ENCODE peak calls at places on chromosome 20, in eight cellular contexts. One of them, this sample, is unnamed.

GRCh38 chr20:53040678-53041674 is 68.8 kb downstream of the TSHZ2 start:
- DNase-seq in CD8-positive, alpha-beta T cell: no peak
- DNase-seq in IMR-90: no peak
- DNase-seq in tibial artery: peak; percentile 52
- DNase-seq in HL-60: no peak
- DNase-seq in GM12878: no peak
- DNase-seq in neural progenitor cell: no peak
- DNase-seq in CD4-positive, alpha-beta T cell: no peak
- DNase-seq in this sample: no peak

GRCh38 chr20:48720256-48721020 is 107.4 kb downstream of the PREX1 start:
- DNase-seq in HL-60: no peak
- DNase-seq in CD4-positive, alpha-beta T cell: no peak
- DNase-seq in CD8-positive, alpha-beta T cell: no peak
- DNase-seq in IMR-90: no peak
- DNase-seq in GM12878: no peak
- DNase-seq in neural progenitor cell: no peak
- DNase-seq in tibial artery: no peak
- DNase-seq in this sample: no peak

GRCh38 chr20:43058077-43058476 is 131.6 kb downstream of the PTPRT start:
- DNase-seq in GM12878: no peak
- DNase-seq in HL-60: no peak
- DNase-seq in tibial artery: no peak
- DNase-seq in neural progenitor cell: no peak
- DNase-seq in IMR-90: no peak
- DNase-seq in CD4-positive, alpha-beta T cell: no peak
- DNase-seq in CD8-positive, alpha-beta T cell: no peak
- DNase-seq in this sample: no peak

GRCh38 chr20:45935416-45936046 is 1.0 kb downstream of the PCIF1 start:
- DNase-seq in GM12878: no peak
- DNase-seq in neural progenitor cell: no peak
- DNase-seq in CD8-positive, alpha-beta T cell: no peak
- DNase-seq in HL-60: no peak
- DNase-seq in IMR-90: peak; percentile 43
- DNase-seq in CD4-positive, alpha-beta T cell: no peak
- DNase-seq in tibial artery: no peak
- DNase-seq in this sample: no peak

GRCh38 chr20:8385247-8385646 is 253.2 kb downstream of the PLCB1 start:
- DNase-seq in neural progenitor cell: peak; percentile 74
- DNase-seq in GM12878: no peak
- DNase-seq in HL-60: no peak
- DNase-seq in CD4-positive, alpha-beta T cell: no peak
- DNase-seq in IMR-90: peak; percentile 65
- DNase-seq in CD8-positive, alpha-beta T cell: no peak
- DNase-seq in tibial artery: no peak
- DNase-seq in this sample: peak; percentile 73

GRCh38 chr20:13857961-13858360 is 73.1 kb downstream of the NDUFAF5 start:
- DNase-seq in HL-60: no peak
- DNase-seq in CD8-positive, alpha-beta T cell: no peak
- DNase-seq in GM12878: no peak
- DNase-seq in CD4-positive, alpha-beta T cell: no peak
- DNase-seq in neural progenitor cell: no peak
- DNase-seq in IMR-90: no peak
- DNase-seq in tibial artery: no peak
- DNase-seq in this sample: no peak

GRCh38 chr20:58637466-58638198 is 13.5 kb upstream of the STX16 start:
- DNase-seq in CD8-positive, alpha-beta T cell: no peak
- DNase-seq in GM12878: no peak
- DNase-seq in neural progenitor cell: no peak
- DNase-seq in HL-60: no peak
- DNase-seq in IMR-90: no peak
- DNase-seq in tibial artery: no peak
- DNase-seq in CD4-positive, alpha-beta T cell: no peak
- DNase-seq in this sample: no peak

GRCh38 chr20:10490706-10491105 is 55.6 kb downstream of the SLX4IP start:
- DNase-seq in neural progenitor cell: peak; percentile 44
- DNase-seq in CD4-positive, alpha-beta T cell: no peak
- DNase-seq in HL-60: no peak
- DNase-seq in CD8-positive, alpha-beta T cell: no peak
- DNase-seq in tibial artery: no peak
- DNase-seq in IMR-90: peak; percentile 21
- DNase-seq in GM12878: no peak
- DNase-seq in this sample: no peak

GRCh38 chr20:59625214-59625922 is 21.0 kb downstream of the PHACTR3 start:
- DNase-seq in tibial artery: no peak
- DNase-seq in HL-60: no peak
- DNase-seq in CD4-positive, alpha-beta T cell: no peak
- DNase-seq in GM12878: no peak
- DNase-seq in IMR-90: no peak
- DNase-seq in neural progenitor cell: no peak
- DNase-seq in CD8-positive, alpha-beta T cell: no peak
- DNase-seq in this sample: no peak

GRCh38 chr20:51093240-51093763 is 70.4 kb upstream of the KCNG1 start:
- DNase-seq in HL-60: no peak
- DNase-seq in tibial artery: no peak
- DNase-seq in CD4-positive, alpha-beta T cell: no peak
- DNase-seq in GM12878: no peak
- DNase-seq in CD8-positive, alpha-beta T cell: no peak
- DNase-seq in neural progenitor cell: no peak
- DNase-seq in IMR-90: no peak
- DNase-seq in this sample: no peak

GRCh38 chr20:5569021-5569420 is 181.2 kb upstream of the SHLD1 start:
- DNase-seq in HL-60: no peak
- DNase-seq in IMR-90: peak; percentile 59
- DNase-seq in CD4-positive, alpha-beta T cell: peak; percentile 26
- DNase-seq in neural progenitor cell: no peak
- DNase-seq in tibial artery: no peak
- DNase-seq in GM12878: no peak
- DNase-seq in CD8-positive, alpha-beta T cell: peak; percentile 54
- DNase-seq in this sample: peak; percentile 65

GRCh38 chr20:58086763-58087566 is 141.5 kb downstream of the ANKRD60 start:
- DNase-seq in CD4-positive, alpha-beta T cell: no peak
- DNase-seq in HL-60: no peak
- DNase-seq in neural progenitor cell: peak; percentile 83
- DNase-seq in IMR-90: peak; percentile 27
- DNase-seq in tibial artery: no peak
- DNase-seq in GM12878: no peak
- DNase-seq in CD8-positive, alpha-beta T cell: no peak
- DNase-seq in this sample: peak; percentile 36

GRCh38 chr20:32925481-32926196 is 66.9 kb downstream of the EFCAB8 start:
- DNase-seq in GM12878: no peak
- DNase-seq in neural progenitor cell: no peak
- DNase-seq in CD4-positive, alpha-beta T cell: no peak
- DNase-seq in tibial artery: no peak
- DNase-seq in HL-60: no peak
- DNase-seq in CD8-positive, alpha-beta T cell: no peak
- DNase-seq in IMR-90: no peak
- DNase-seq in this sample: no peak

GRCh38 chr20:50921783-50922501 is 9.3 kb downstream of the ADNP start:
- DNase-seq in GM12878: no peak
- DNase-seq in neural progenitor cell: no peak
- DNase-seq in CD4-positive, alpha-beta T cell: no peak
- DNase-seq in HL-60: no peak
- DNase-seq in IMR-90: no peak
- DNase-seq in tibial artery: no peak
- DNase-seq in CD8-positive, alpha-beta T cell: no peak
- DNase-seq in this sample: no peak

DNA sequence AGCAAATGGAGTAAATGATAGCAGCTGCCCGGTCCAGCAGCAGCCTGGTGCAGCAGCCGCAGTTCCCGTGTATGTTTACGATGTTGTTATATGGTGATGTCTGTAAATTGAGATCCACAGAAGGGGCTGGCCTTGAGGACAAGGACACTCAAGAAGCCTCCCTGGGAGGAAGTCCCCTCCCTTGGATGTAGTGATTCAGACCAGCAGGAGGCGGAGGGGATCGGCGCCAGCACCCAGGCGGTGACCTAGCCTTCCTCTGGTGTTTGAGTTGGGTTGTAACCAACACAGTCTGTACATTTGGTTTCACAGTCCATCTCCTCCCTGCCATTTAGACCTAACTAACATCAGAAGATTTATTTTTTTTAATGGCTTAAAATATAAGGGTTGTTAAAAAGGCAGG is 187.8 kb downstream of the SYNDIG1 start:
- DNase-seq in neural progenitor cell: no peak
- DNase-seq in IMR-90: peak; percentile 22
- DNase-seq in CD4-positive, alpha-beta T cell: no peak
- DNase-seq in tibial artery: peak; percentile 46
- DNase-seq in HL-60: no peak
- DNase-seq in GM12878: no peak
- DNase-seq in CD8-positive, alpha-beta T cell: no peak
- DNase-seq in this sample: peak; percentile 56
- TF ChIP-seq CTCF in neural progenitor cell: no peak
- TF ChIP-seq CTCF in IMR-90: peak; percentile 10
- TF ChIP-seq CTCF in CD4-positive, alpha-beta T cell: no peak
- TF ChIP-seq CTCF in tibial artery: peak; percentile 50
- TF ChIP-seq CTCF in HL-60: no peak
- TF ChIP-seq CTCF in GM12878: no peak
- TF ChIP-seq CTCF in CD8-positive, alpha-beta T cell: no peak
- TF ChIP-seq CTCF in this sample: peak; percentile 50

DNA sequence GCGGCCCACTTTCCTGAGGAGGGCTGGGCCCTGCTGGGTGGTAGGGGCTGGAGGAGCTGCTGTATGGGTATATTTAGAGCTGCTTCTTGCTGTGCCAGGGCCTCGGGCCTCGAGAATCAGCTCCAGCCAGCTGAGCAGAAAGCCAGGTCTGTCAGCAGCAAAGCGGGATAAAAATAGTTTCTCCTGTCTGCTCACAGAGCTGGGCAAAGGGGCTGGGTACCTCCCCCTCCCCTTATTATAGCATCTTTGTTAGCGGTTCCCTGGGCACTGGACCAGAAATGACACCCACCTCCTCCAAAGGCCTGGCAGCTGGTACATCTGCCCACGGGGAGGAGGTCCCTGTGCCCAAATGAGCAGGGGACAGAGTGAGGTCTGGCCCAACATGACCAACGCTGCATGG is 6.0 kb downstream of the SCRT2 start:
- DNase-seq in HL-60: no peak
- DNase-seq in GM12878: no peak
- DNase-seq in CD4-positive, alpha-beta T cell: no peak
- DNase-seq in IMR-90: no peak
- DNase-seq in tibial artery: no peak
- DNase-seq in CD8-positive, alpha-beta T cell: no peak
- DNase-seq in neural progenitor cell: no peak
- DNase-seq in this sample: no peak
- H3K27me3 ChIP-seq in HL-60: peaks cover 29% of the 10 kb centered on the region
- H3K27me3 ChIP-seq in GM12878: peaks cover 4% of the 10 kb centered on the region
- H3K27me3 ChIP-seq in CD4-positive, alpha-beta T cell: peaks cover 71% of the 10 kb centered on the region
- H3K27me3 ChIP-seq in IMR-90: peaks cover 86% of the 10 kb centered on the region
- H3K27me3 ChIP-seq in tibial artery: no peaks in the 10 kb centered on the region
- H3K27me3 ChIP-seq in CD8-positive, alpha-beta T cell: peaks cover 3% of the 10 kb centered on the region
- H3K27me3 ChIP-seq in neural progenitor cell: peaks cover 33% of the 10 kb centered on the region
- H3K27me3 ChIP-seq in this sample: peaks cover 40% of the 10 kb centered on the region

GRCh38 chr20:1473244-1473635 is 6.6 kb upstream of the NSFL1C start:
- DNase-seq in HL-60: no peak
- DNase-seq in tibial artery: no peak
- DNase-seq in CD8-positive, alpha-beta T cell: no peak
- DNase-seq in CD4-positive, alpha-beta T cell: no peak
- DNase-seq in IMR-90: no peak
- DNase-seq in GM12878: no peak
- DNase-seq in neural progenitor cell: no peak
- DNase-seq in this sample: no peak

GRCh38 chr20:1474325-1474724 is 7.7 kb upstream of the NSFL1C start:
- DNase-seq in CD4-positive, alpha-beta T cell: no peak
- DNase-seq in IMR-90: no peak
- DNase-seq in tibial artery: no peak
- DNase-seq in neural progenitor cell: no peak
- DNase-seq in CD8-positive, alpha-beta T cell: no peak
- DNase-seq in GM12878: no peak
- DNase-seq in HL-60: no peak
- DNase-seq in this sample: no peak

GRCh38 chr20:1472556-1473243 is 6.1 kb upstream of the NSFL1C start:
- DNase-seq in GM12878: no peak
- DNase-seq in tibial artery: no peak
- DNase-seq in HL-60: peak; percentile 74
- DNase-seq in neural progenitor cell: no peak
- DNase-seq in CD4-positive, alpha-beta T cell: no peak
- DNase-seq in IMR-90: no peak
- DNase-seq in CD8-positive, alpha-beta T cell: no peak
- DNase-seq in this sample: no peak

GRCh38 chr20:1473821-1474220 is 7.2 kb upstream of the NSFL1C start:
- DNase-seq in IMR-90: no peak
- DNase-seq in CD4-positive, alpha-beta T cell: no peak
- DNase-seq in CD8-positive, alpha-beta T cell: no peak
- DNase-seq in HL-60: no peak
- DNase-seq in tibial artery: no peak
- DNase-seq in neural progenitor cell: no peak
- DNase-seq in GM12878: no peak
- DNase-seq in this sample: no peak

DNA sequence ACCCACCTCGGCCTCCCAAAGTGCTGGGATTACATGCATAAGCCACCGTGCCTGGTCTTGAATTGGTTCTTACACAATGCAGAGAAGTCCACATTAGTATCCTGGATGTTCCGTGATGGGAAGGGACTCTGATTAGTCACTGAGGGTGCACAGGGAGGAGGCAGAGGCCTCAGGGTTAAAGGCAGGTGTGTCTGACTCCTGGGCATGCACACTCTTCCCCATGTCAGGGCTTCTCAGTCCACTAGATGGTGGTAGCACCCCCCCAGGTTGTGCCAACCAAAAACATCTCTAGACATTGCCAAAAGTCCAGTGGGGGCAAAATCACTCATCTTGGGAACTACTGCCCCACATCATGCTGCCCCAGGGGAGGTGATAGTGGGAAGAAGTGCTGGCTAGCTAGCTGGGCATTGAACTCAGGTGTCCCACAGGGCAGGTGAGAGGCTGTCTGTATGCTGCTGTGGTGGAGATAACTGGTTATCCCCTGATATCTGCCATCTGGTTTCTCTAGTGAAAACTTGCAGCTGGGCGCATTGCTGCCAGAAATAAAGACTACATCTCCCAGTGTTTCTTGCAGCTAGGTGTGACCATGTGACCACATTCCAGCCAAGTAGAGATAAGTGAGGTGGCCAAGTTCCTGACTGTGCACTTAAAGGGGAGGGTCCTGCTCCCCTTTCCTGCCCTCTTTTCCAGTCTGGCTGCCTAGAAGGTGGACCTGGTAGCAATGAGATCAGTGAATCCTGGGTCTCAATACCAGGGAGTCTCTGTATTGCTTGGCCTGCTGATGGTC is 8.4 kb upstream of the NSFL1C start:
- DNase-seq in GM12878: no peak
- DNase-seq in CD8-positive, alpha-beta T cell: no peak
- DNase-seq in HL-60: no peak
- DNase-seq in IMR-90: no peak
- DNase-seq in CD4-positive, alpha-beta T cell: no peak
- DNase-seq in neural progenitor cell: no peak
- DNase-seq in tibial artery: no peak
- DNase-seq in this sample: no peak
- TF ChIP-seq CTCF in GM12878: peak; percentile 27
- TF ChIP-seq CTCF in CD8-positive, alpha-beta T cell: no peak
- TF ChIP-seq CTCF in HL-60: no peak
- TF ChIP-seq CTCF in IMR-90: peak; percentile 3
- TF ChIP-seq CTCF in CD4-positive, alpha-beta T cell: no peak
- TF ChIP-seq CTCF in neural progenitor cell: no peak
- TF ChIP-seq CTCF in tibial artery: no peak
- TF ChIP-seq CTCF in this sample: peak; percentile 38

DNA sequence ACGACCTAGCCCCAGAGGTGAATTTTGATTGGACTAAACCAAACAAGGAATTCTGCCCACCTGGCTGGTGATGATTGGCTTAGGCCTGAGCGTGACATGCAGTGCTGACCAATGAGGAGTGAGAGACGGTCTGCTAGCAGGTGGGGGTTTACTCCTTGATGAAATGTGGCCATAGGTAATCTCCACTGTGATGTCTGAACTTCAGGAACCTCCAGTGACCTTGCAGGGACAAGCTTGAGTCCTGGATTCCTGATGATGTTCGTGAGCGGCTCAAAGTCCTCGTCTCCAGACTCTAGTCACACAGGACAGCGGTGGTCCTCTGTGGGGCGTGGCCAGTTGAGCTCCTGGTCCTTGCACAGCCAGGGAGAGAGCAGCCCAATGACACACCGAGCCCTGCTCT is 8.4 kb downstream of the VSX1 start:
- DNase-seq in IMR-90: no peak
- DNase-seq in neural progenitor cell: no peak
- DNase-seq in GM12878: no peak
- DNase-seq in HL-60: no peak
- DNase-seq in tibial artery: no peak
- DNase-seq in CD4-positive, alpha-beta T cell: no peak
- DNase-seq in CD8-positive, alpha-beta T cell: no peak
- DNase-seq in this sample: no peak
- H3K27me3 ChIP-seq in IMR-90: peaks cover 67% of the 10 kb centered on the region
- H3K27me3 ChIP-seq in neural progenitor cell: peaks cover 99% of the 10 kb centered on the region
- H3K27me3 ChIP-seq in GM12878: no peaks in the 10 kb centered on the region
- H3K27me3 ChIP-seq in HL-60: peaks cover 15% of the 10 kb centered on the region
- H3K27me3 ChIP-seq in tibial artery: no peaks in the 10 kb centered on the region
- H3K27me3 ChIP-seq in CD4-positive, alpha-beta T cell: peaks cover 66% of the 10 kb centered on the region
- H3K27me3 ChIP-seq in CD8-positive, alpha-beta T cell: no peaks in the 10 kb centered on the region
- H3K27me3 ChIP-seq in this sample: peaks cover 53% of the 10 kb centered on the region